ENCODE peak calls at places on chromosomes 6 and 20, in eight cellular contexts. One of them, this sample, is unnamed.

GRCh38 chr6:133837801-133838349 is 51.0 kb upstream of the TCF21 start:
- DNase-seq in H1: peak
- DNase-seq in suprapubic skin: no peak
- DNase-seq in SK-N-SH: peak
- DNase-seq in tibial nerve: peak
- DNase-seq in ovary: peak
- DNase-seq in GM12878: no peak
- DNase-seq in A549: peak
- DNase-seq in this sample: peak

GRCh38 chr6:74115674-74116073 is 419.7 kb downstream of the CD109 start:
- DNase-seq in ovary: no peak
- DNase-seq in SK-N-SH: no peak
- DNase-seq in H1: no peak
- DNase-seq in suprapubic skin: no peak
- DNase-seq in A549: no peak
- DNase-seq in tibial nerve: no peak
- DNase-seq in GM12878: no peak
- DNase-seq in this sample: no peak

GRCh38 chr6:75621846-75622245 is 20.2 kb downstream of the SENP6 start:
- DNase-seq in H1: no peak
- DNase-seq in GM12878: no peak
- DNase-seq in tibial nerve: no peak
- DNase-seq in SK-N-SH: no peak
- DNase-seq in ovary: no peak
- DNase-seq in A549: no peak
- DNase-seq in suprapubic skin: no peak
- DNase-seq in this sample: no peak

GRCh38 chr6:87151786-87152527 is 3.4 kb upstream of the ZNF292 start:
- DNase-seq in A549: no peak
- DNase-seq in H1: peak
- DNase-seq in ovary: peak
- DNase-seq in GM12878: no peak
- DNase-seq in suprapubic skin: peak
- DNase-seq in SK-N-SH: peak
- DNase-seq in tibial nerve: peak
- DNase-seq in this sample: peak

GRCh38 chr6:3553254-3553653 is 96.4 kb upstream of the SLC22A23 start:
- DNase-seq in tibial nerve: no peak
- DNase-seq in suprapubic skin: no peak
- DNase-seq in H1: no peak
- DNase-seq in A549: no peak
- DNase-seq in GM12878: no peak
- DNase-seq in ovary: no peak
- DNase-seq in SK-N-SH: no peak
- DNase-seq in this sample: no peak

GRCh38 chr6:43391448-43392031 is 22.1 kb upstream of the ZNF318 start:
- DNase-seq in A549: no peak
- DNase-seq in tibial nerve: no peak
- DNase-seq in SK-N-SH: peak
- DNase-seq in H1: no peak
- DNase-seq in GM12878: no peak
- DNase-seq in ovary: no peak
- DNase-seq in suprapubic skin: no peak
- DNase-seq in this sample: no peak

GRCh38 chr20:4102381-4102780 is 87.0 kb upstream of the RNF24 start:
- DNase-seq in tibial nerve: no peak
- DNase-seq in GM12878: no peak
- DNase-seq in SK-N-SH: no peak
- DNase-seq in suprapubic skin: no peak
- DNase-seq in ovary: no peak
- DNase-seq in A549: no peak
- DNase-seq in H1: peak
- DNase-seq in this sample: no peak

GRCh38 chr20:49928411-49929141 is 7.6 kb upstream of the RNF114 start:
- DNase-seq in tibial nerve: peak
- DNase-seq in H1: peak
- DNase-seq in A549: peak
- DNase-seq in GM12878: no peak
- DNase-seq in ovary: peak
- DNase-seq in SK-N-SH: peak
- DNase-seq in suprapubic skin: peak
- DNase-seq in this sample: peak

GRCh38 chr6:2133718-2134310 is 111.6 kb downstream of the GMDS start:
- DNase-seq in GM12878: no peak
- DNase-seq in tibial nerve: no peak
- DNase-seq in H1: no peak
- DNase-seq in suprapubic skin: no peak
- DNase-seq in SK-N-SH: no peak
- DNase-seq in A549: no peak
- DNase-seq in ovary: no peak
- DNase-seq in this sample: no peak

GRCh38 chr20:9758752-9759151 is 80.1 kb downstream of the PAK5 start:
- DNase-seq in suprapubic skin: no peak
- DNase-seq in H1: no peak
- DNase-seq in SK-N-SH: no peak
- DNase-seq in tibial nerve: no peak
- DNase-seq in GM12878: no peak
- DNase-seq in ovary: no peak
- DNase-seq in A549: no peak
- DNase-seq in this sample: no peak

GRCh38 chr6:56247654-56248122 is 308 bp upstream of the COL21A1 start:
- DNase-seq in H1: no peak
- DNase-seq in SK-N-SH: no peak
- DNase-seq in A549: no peak
- DNase-seq in ovary: peak
- DNase-seq in GM12878: no peak
- DNase-seq in tibial nerve: no peak
- DNase-seq in suprapubic skin: no peak
- DNase-seq in this sample: no peak
- TF ChIP-seq EP300 in H1: no peak
- TF ChIP-seq EP300 in SK-N-SH: no peak
- TF ChIP-seq EP300 in A549: no peak
- TF ChIP-seq EP300 in ovary: no peak
- TF ChIP-seq EP300 in GM12878: no peak
- TF ChIP-seq EP300 in tibial nerve: no peak
- TF ChIP-seq EP300 in suprapubic skin: no peak
- TF ChIP-seq EP300 in this sample: no peak

GRCh38 chr6:56551409-56552120 is 91.1 kb downstream of the DST start:
- DNase-seq in suprapubic skin: no peak
- DNase-seq in A549: no peak
- DNase-seq in SK-N-SH: peak
- DNase-seq in GM12878: no peak
- DNase-seq in H1: no peak
- DNase-seq in tibial nerve: no peak
- DNase-seq in ovary: no peak
- DNase-seq in this sample: no peak

GRCh38 chr6:56550307-56550706 is 92.4 kb downstream of the DST start:
- DNase-seq in SK-N-SH: no peak
- DNase-seq in suprapubic skin: no peak
- DNase-seq in H1: no peak
- DNase-seq in A549: no peak
- DNase-seq in ovary: no peak
- DNase-seq in GM12878: no peak
- DNase-seq in tibial nerve: no peak
- DNase-seq in this sample: no peak

GRCh38 chr6:56547687-56548086 is 95.0 kb downstream of the DST start:
- DNase-seq in ovary: no peak
- DNase-seq in A549: no peak
- DNase-seq in SK-N-SH: no peak
- DNase-seq in H1: no peak
- DNase-seq in tibial nerve: no peak
- DNase-seq in GM12878: no peak
- DNase-seq in suprapubic skin: no peak
- DNase-seq in this sample: no peak

GRCh38 chr6:56552212-56553130 is 90.2 kb downstream of the DST start:
- DNase-seq in H1: no peak
- DNase-seq in suprapubic skin: no peak
- DNase-seq in tibial nerve: no peak
- DNase-seq in A549: no peak
- DNase-seq in SK-N-SH: no peak
- DNase-seq in GM12878: no peak
- DNase-seq in ovary: no peak
- DNase-seq in this sample: no peak

DNA sequence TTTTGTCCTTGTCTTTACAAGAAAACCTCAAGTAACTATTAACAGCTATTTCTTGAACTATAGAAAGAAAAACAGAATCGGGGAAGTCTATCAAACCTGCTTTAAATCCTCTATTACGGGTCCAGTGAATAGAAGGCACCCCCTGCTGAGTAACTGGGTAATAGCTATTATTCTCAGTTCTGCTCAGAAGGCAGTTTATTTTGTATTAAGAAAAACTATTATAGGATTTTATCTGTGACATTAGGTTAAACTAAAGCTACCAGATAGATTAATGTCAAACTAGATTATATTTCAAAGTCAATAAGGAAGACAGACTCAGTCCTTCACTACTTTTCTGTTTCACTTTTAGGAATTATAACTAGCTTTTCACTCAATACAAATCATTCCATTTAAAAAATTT is 93.7 kb downstream of the DST start:
- DNase-seq in H1: no peak
- DNase-seq in GM12878: no peak
- DNase-seq in SK-N-SH: peak
- DNase-seq in tibial nerve: no peak
- DNase-seq in A549: no peak
- DNase-seq in ovary: no peak
- DNase-seq in suprapubic skin: no peak
- DNase-seq in this sample: no peak
- TF ChIP-seq CTCF in H1: no peak
- TF ChIP-seq CTCF in GM12878: peak
- TF ChIP-seq CTCF in SK-N-SH: peak
- TF ChIP-seq CTCF in tibial nerve: no peak
- TF ChIP-seq CTCF in A549: no peak
- TF ChIP-seq CTCF in ovary: no peak
- TF ChIP-seq CTCF in suprapubic skin: no peak
- TF ChIP-seq CTCF in this sample: no peak

GRCh38 chr20:16573011-16573965 is at the start of gene KIF16B:
- DNase-seq in GM12878: peak
- DNase-seq in A549: peak
- DNase-seq in tibial nerve: peak
- DNase-seq in suprapubic skin: peak
- DNase-seq in SK-N-SH: peak
- DNase-seq in H1: peak
- DNase-seq in ovary: peak
- DNase-seq in this sample: peak
- H3K27ac ChIP-seq in GM12878: peak
- H3K27ac ChIP-seq in A549: peak
- H3K27ac ChIP-seq in tibial nerve: peak
- H3K27ac ChIP-seq in suprapubic skin: peak
- H3K27ac ChIP-seq in SK-N-SH: peak
- H3K27ac ChIP-seq in H1: no peak
- H3K27ac ChIP-seq in ovary: peak
- H3K27ac ChIP-seq in this sample: peak

DNA sequence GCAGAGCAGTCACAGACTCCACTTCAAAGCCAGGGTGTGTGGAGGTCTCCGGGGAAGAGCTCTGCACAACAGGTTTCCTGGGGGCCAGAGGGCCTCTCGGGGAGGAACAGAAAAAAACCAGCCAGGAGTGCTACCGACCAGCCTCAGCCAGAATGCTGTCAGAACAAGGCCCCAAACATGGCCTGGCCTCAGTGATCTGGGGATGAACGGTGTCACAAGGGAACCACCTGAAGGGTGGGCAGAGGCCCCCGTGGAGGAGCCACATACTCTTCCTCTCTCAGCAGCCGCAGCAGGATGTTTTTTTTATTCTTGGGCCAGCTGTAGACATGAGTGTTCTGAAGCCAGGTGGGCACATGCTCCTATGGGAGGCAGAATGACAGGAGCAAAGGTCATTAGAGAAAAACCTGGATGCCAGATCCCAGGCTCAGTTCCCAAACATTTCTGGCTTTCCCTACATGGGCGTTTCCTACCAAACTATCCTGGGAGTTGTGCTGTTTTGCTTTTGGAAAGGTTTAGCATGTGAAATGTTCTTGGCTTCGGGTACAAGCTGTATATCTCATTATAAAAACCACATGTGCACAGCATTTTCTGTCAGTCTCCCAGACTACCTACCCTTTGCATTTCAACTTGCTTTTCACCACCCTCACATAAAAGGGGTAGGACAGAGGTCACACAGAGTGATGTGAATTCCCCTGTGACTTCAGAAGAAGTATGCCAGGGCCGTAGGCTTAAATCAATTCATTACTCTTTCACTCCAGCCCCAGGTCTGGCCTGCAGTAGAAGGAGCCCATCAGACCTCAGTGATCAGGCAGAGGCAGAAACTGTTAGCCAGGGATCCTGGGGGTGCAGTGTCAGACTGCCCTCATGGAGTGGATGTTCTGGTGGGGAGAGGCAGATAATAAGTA is 46.2 kb downstream of the TRAF3IP2 start:
- DNase-seq in H1: peak
- DNase-seq in A549: no peak
- DNase-seq in suprapubic skin: no peak
- DNase-seq in SK-N-SH: no peak
- DNase-seq in GM12878: no peak
- DNase-seq in ovary: no peak
- DNase-seq in tibial nerve: peak
- DNase-seq in this sample: no peak
- TF ChIP-seq EP300 in H1: no peak
- TF ChIP-seq EP300 in A549: no peak
- TF ChIP-seq EP300 in suprapubic skin: no peak
- TF ChIP-seq EP300 in SK-N-SH: no peak
- TF ChIP-seq EP300 in GM12878: no peak
- TF ChIP-seq EP300 in ovary: no peak
- TF ChIP-seq EP300 in tibial nerve: peak
- TF ChIP-seq EP300 in this sample: no peak

GRCh38 chr20:25300496-25301170 is 52.7 kb downstream of the PYGB start:
- DNase-seq in ovary: no peak
- DNase-seq in A549: no peak
- DNase-seq in H1: no peak
- DNase-seq in tibial nerve: no peak
- DNase-seq in SK-N-SH: no peak
- DNase-seq in suprapubic skin: no peak
- DNase-seq in GM12878: no peak
- DNase-seq in this sample: no peak
- TF ChIP-seq CTCF in ovary: no peak
- TF ChIP-seq CTCF in A549: no peak
- TF ChIP-seq CTCF in H1: no peak
- TF ChIP-seq CTCF in tibial nerve: no peak
- TF ChIP-seq CTCF in SK-N-SH: no peak
- TF ChIP-seq CTCF in suprapubic skin: no peak
- TF ChIP-seq CTCF in GM12878: no peak
- TF ChIP-seq CTCF in this sample: no peak

GRCh38 chr6:135236319-135236718 is 55.2 kb downstream of the MYB start:
- DNase-seq in SK-N-SH: no peak
- DNase-seq in A549: no peak
- DNase-seq in H1: no peak
- DNase-seq in suprapubic skin: no peak
- DNase-seq in ovary: no peak
- DNase-seq in tibial nerve: no peak
- DNase-seq in GM12878: no peak
- DNase-seq in this sample: no peak
- H3K27ac ChIP-seq in SK-N-SH: no peak
- H3K27ac ChIP-seq in A549: no peak
- H3K27ac ChIP-seq in H1: no peak
- H3K27ac ChIP-seq in suprapubic skin: no peak
- H3K27ac ChIP-seq in ovary: no peak
- H3K27ac ChIP-seq in tibial nerve: no peak
- H3K27ac ChIP-seq in GM12878: no peak
- H3K27ac ChIP-seq in this sample: no peak

This sample was measured in stomach.